ENCODE peak calls at places on chromosomes 16 and 17, in four cellular contexts. H, V, F and L are unnamed samples.

GRCh38 chr16:89798832-89799370 is 17.5 kb downstream of the FANCA start:
- DNase-seq in H (no peak), V (peak), F (no peak), L (peak)

GRCh38 chr16:27512061-27512460 is 37.7 kb downstream of the GTF3C1 start:
- DNase-seq in H (no peak), V (no peak), F (no peak), L (no peak)

GRCh38 chr17:41959336-41960095 is 7.1 kb upstream of the CNP start:
- DNase-seq in H (no peak), V (peak), F (peak), L (peak)

GRCh38 chr17:76391200-76391715 is 6.8 kb downstream of the SPHK1 start:
- DNase-seq in H (no peak), V (no peak), F (no peak), L (no peak)

GRCh38 chr16:50401355-50401754 is 32.6 kb upstream of the BRD7 start:
- DNase-seq in H (no peak), V (no peak), F (no peak), L (no peak)

GRCh38 chr16:90002759-90003158 is 16.5 kb downstream of the DBNDD1 start:
- DNase-seq in H (no peak), V (no peak), F (no peak), L (no peak)

GRCh38 chr16:28901862-28902261 is 23.2 kb downstream of the RABEP2 start:
- DNase-seq in H (no peak), V (no peak), F (no peak), L (no peak)

GRCh38 chr17:77475012-77475976 is 334.5 kb downstream of the SEC14L1 start:
- DNase-seq in H (no peak), V (no peak), F (peak), L (no peak)

GRCh38 chr17:35973333-35974260 is 7.7 kb downstream of the CCL16 start:
- DNase-seq in H (no peak), V (no peak), F (peak), L (peak)

GRCh38 chr17:48553837-48554236 is 8.9 kb upstream of the HOXB2 start:
- DNase-seq in H (no peak), V (no peak), F (no peak), L (no peak)

GRCh38 chr16:31270795-31271194 is 11.0 kb downstream of the ITGAM start:
- DNase-seq in H (no peak), V (no peak), F (no peak), L (no peak)

GRCh38 chr17:42142371-42142896 is 12.4 kb downstream of the RAB5C start:
- DNase-seq in H (no peak), V (no peak), F (peak), L (no peak)

GRCh38 chr16:47667956-47668355 is 206.8 kb downstream of the PHKB start:
- DNase-seq in H (no peak), V (no peak), F (no peak), L (no peak)

GRCh38 chr16:12504312-12504711 is 299.4 kb downstream of the CPPED1 start:
- DNase-seq in H (no peak), V (no peak), F (no peak), L (no peak)

GRCh38 chr16:5010576-5011329 is 23.0 kb downstream of the NAGPA start:
- DNase-seq in H (no peak), V (no peak), F (no peak), L (no peak)